ENCODE peak calls at places on chromosomes 16 and 17, in five cellular contexts. T is GM12878, B is HL-60, W is H1, E is SK-N-SH. A is an unnamed sample.

GRCh38 chr16:68564367-68564985 is 25.4 kb downstream of the ZFP90 start:
- DNase-seq in T (no peak), B (no peak), W (no peak), E (no peak), A (no peak)

GRCh38 chr16:67897231-67897630 is 4.2 kb downstream of the PSKH1 start:
- DNase-seq in T (no peak), B (no peak), W (no peak), E (no peak), A (no peak)

GRCh38 chr16:56231-56927 is 2.8 kb downstream of the SNRNP25 start:
- DNase-seq in T (no peak), B (no peak), W (no peak), E (no peak), A (no peak)

GRCh38 chr17:75843577-75844529 is at the start of gene UNC13D:
- DNase-seq in T (no peak), B (peak), W (no peak), E (peak), A (peak)

GRCh38 chr17:5893741-5894140 is 176.4 kb upstream of the WSCD1 start:
- DNase-seq in T (no peak), B (no peak), W (no peak), E (no peak), A (no peak)

GRCh38 chr17:80995131-80995530 is 3.5 kb downstream of the CHMP6 start:
- DNase-seq in T (no peak), B (no peak), W (no peak), E (peak), A (no peak)

GRCh38 chr17:71423871-71424546 is 696.8 kb upstream of the SOX9 start:
- DNase-seq in T (no peak), B (no peak), W (no peak), E (no peak), A (no peak)

GRCh38 chr17:50153650-50154575 is 3.4 kb upstream of the PPP1R9B start:
- DNase-seq in T (no peak), B (no peak), W (no peak), E (no peak), A (no peak)

GRCh38 chr16:53504665-53505064 is 1.7 kb upstream of the AKTIP start:
- DNase-seq in T (no peak), B (no peak), W (no peak), E (no peak), A (no peak)

GRCh38 chr17:19538095-19539039 is 4.7 kb downstream of the SLC47A1 start:
- DNase-seq in T (no peak), B (peak), W (no peak), E (no peak), A (peak)

GRCh38 chr17:30924341-30924740 is 2.6 kb downstream of the ADAP2 start:
- DNase-seq in T (no peak), B (no peak), W (no peak), E (no peak), A (no peak)

GRCh38 chr16:8736123-8736680 is 61.2 kb downstream of the TMEM186 start:
- DNase-seq in T (no peak), B (no peak), W (no peak), E (no peak), A (no peak)

GRCh38 chr17:38871247-38871991 is 1.6 kb downstream of the LASP1 start:
- DNase-seq in T (peak), B (peak), W (no peak), E (no peak), A (peak)

GRCh38 chr17:81810892-81811704 is 7.1 kb downstream of the GCGR start:
- DNase-seq in T (no peak), B (no peak), W (no peak), E (no peak), A (no peak)

GRCh38 chr16:72481419-72481818 is 309.5 kb upstream of the PMFBP1 start:
- DNase-seq in T (no peak), B (no peak), W (no peak), E (no peak), A (no peak)

GRCh38 chr17:46163316-46163715 is 29.9 kb downstream of the KANSL1 start:
- DNase-seq in T (no peak), B (no peak), W (no peak), E (no peak), A (no peak)

GRCh38 chr17:13635951-13636350 is 34.2 kb upstream of the HS3ST3A1 start:
- DNase-seq in T (no peak), B (no peak), W (no peak), E (no peak), A (no peak)

GRCh38 chr16:84497418-84497817 is 7.0 kb downstream of the MEAK7 start:
- DNase-seq in T (no peak), B (no peak), W (no peak), E (no peak), A (no peak)

GRCh38 chr17:521561-522325 is 169.1 kb upstream of the RPH3AL start:
- DNase-seq in T (no peak), B (no peak), W (no peak), E (no peak), A (no peak)

GRCh38 chr17:28528329-28529011 is 22.3 kb downstream of the FOXN1 start:
- DNase-seq in T (no peak), B (no peak), W (no peak), E (no peak), A (no peak)

GRCh38 chr17:2215616-2216364 is 87.8 kb downstream of the SMG6 start:
- DNase-seq in T (no peak), B (no peak), W (no peak), E (peak), A (no peak)

GRCh38 chr17:49508061-49508865 is 13.2 kb downstream of the NGFR start:
- DNase-seq in T (no peak), B (no peak), W (peak), E (peak), A (peak)

GRCh38 chr17:40110457-40110856 is 10.1 kb upstream of the NR1D1 start:
- DNase-seq in T (no peak), B (no peak), W (no peak), E (peak), A (no peak)

GRCh38 chr16:2987854-2988253 is 7.6 kb upstream of the PKMYT1 start:
- DNase-seq in T (no peak), B (no peak), W (no peak), E (peak), A (no peak)

GRCh38 chr17:47686661-47687327 is 7.2 kb upstream of the TBKBP1 start:
- DNase-seq in T (no peak), B (no peak), W (no peak), E (no peak), A (peak)

DNA sequence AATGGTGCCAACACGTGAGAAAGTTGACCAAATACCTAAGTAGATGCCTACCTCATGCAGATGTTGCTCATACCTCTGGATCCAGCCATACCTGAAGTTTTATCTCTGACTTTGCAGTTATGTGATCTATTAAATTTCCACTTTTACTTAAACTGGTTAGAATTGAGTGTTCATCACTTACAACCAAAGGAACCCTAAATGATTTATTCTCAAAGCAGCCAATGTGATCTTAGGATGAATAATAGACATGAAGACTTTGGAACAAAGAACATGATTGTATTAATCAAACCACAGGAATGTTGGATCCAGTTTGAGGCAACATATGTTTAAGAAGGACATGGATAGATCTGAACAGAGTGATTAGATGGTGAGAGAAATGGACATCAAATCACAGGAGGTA is 68.7 kb downstream of the IRX6 start:
- DNase-seq in T (no peak), B (no peak), W (no peak), E (no peak), A (no peak)
- TF ChIP-seq GABPA in T (no peak), B (no peak), W (no peak), E (no peak), A (no peak)

DNA sequence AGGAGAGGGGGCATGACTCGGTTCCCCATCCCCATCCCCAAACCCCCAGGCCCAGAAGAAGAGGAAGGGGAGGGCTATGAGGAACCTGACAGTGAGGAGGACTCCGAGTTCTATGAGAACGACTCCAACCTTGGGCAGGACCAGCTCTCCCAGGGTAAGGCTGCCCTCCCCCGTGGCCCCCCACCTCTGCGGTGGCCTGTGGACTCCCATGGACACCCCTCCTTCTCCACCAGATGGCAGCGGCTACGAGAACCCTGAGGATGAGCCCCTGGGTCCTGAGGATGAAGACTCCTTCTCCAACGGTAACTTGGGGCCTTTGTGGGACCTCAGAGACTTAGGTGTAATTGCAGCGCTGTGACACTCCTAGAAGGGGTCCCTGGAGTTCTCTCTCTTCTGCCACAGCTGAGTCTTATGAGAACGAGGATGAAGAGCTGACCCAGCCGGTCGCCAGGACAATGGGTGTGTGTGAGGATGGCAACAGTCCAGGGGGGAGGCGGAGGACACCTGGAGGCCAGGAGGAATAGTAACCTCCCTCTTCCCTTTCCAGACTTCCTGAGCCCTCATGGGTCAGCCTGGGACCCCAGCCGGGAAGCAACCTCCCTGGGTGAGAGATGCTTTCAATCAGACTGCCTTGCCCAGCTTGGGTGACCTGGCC is 5.6 kb downstream of the CD19 start:
- DNase-seq in T (no peak), B (no peak), W (no peak), E (no peak), A (no peak)
- TF ChIP-seq GABPA in T (no peak), B (no peak), W (no peak), E (no peak), A (no peak)

DNA sequence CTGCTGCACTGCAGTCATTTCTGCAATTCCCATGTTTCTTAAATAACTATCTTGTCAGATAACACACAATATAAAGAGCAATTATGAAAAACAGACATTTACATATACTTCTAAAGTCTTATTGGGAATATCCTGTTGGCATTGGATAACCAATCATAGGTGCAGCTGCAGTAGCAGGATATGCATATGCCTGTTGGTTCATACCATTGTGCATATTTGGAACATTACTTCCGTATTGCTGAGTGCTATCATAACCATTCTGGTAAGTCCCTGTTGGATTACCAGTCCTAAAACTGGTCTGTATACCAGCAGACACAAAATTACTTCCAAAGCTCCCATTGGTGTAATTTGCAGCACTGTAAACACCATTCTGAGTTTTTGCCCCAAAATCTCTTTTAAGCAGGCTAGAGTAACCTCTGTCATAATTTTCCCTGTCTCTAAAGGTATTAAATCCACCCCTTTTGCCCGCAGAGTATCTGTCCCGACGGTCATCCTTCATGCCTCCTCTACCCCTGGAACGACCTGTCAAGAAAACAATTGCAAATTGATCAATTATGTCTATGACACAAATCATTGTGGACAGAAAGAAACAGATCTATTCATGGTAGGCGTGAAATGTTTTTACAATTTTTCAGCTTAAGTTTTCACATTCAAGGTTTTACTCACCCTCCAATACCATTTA is 3.1 kb upstream of the POLG2 start:
- DNase-seq in T (no peak), B (peak), W (no peak), E (no peak), A (no peak)
- TF ChIP-seq GABPA in T (no peak), B (no peak), W (no peak), E (no peak), A (no peak)

DNA sequence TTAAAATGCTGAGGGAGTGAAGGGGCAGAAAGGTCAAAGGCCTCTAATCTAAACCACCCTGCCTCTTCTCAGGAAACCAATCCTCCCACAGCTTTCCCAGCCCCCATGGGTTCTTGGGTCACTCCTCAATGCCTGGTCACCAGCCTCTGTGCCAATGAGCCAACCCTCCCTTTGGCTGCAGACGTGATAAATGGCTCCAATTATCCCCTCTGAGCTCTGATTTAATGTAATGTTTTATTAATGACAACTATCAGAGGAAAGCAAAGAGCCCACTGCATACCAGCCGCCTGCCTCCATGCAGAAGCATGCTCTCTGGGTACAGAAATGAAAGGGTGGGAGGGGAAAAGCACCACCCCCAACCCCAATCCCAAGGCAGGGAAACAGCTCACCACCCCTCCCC is 161.1 kb downstream of the TMEM132E start:
- DNase-seq in T (no peak), B (no peak), W (no peak), E (no peak), A (no peak)
- TF ChIP-seq GABPA in T (no peak), B (no peak), W (no peak), E (no peak), A (no peak)

DNA sequence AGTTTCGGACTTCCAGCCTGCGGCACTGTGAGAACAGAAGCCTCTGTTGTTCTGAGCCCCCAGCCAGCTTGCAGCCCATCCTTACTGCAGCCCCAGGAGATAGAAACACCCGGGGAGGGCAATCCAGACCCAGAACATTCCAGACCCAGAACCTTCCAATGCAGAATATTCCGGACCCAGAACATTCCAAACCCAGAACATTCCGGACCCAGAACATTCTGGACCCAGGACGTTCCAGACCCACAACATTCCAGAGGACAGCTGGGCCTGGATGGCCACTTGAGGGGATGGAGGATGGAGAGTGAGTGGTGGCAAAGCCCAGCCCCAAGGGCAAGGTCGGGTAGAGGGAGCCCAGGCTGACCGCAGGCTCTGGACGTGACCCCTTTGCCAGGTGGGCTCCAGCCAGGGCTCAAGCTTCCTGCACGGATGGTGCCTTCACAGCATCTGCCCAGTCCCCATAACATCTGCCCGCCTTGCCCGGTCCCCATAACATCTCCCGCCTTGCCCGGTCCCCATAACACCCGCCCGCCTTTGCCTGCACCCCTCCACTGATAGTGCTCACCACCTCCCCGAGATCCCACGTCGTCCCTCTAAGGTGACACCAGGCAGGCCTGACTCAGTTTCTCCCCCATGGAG is 3.5 kb downstream of the CBFA2T3 start:
- DNase-seq in T (no peak), B (no peak), W (no peak), E (no peak), A (no peak)
- TF ChIP-seq GABPA in T (no peak), B (no peak), W (no peak), E (no peak), A (no peak)

A was measured in HepG2.